ENCODE peak calls at places on chromosome 16, in eight cellular contexts. One of them, this sample, is unnamed.

GRCh38 chr16:9072806-9073341 is 18.6 kb upstream of the HAPSTR1 start:
- DNase-seq in spleen: no peak
- DNase-seq in neural progenitor cell: no peak
- DNase-seq in cardiac muscle cell: peak
- DNase-seq in Peyer's patch: no peak
- DNase-seq in GM06990: peak
- DNase-seq in transverse colon: no peak
- DNase-seq in epithelial cell of esophagus: peak
- DNase-seq in this sample: no peak

GRCh38 chr16:56618138-56618537 is 7.4 kb upstream of the MT1E start:
- DNase-seq in spleen: no peak
- DNase-seq in neural progenitor cell: peak
- DNase-seq in cardiac muscle cell: no peak
- DNase-seq in Peyer's patch: no peak
- DNase-seq in GM06990: no peak
- DNase-seq in transverse colon: no peak
- DNase-seq in epithelial cell of esophagus: no peak
- DNase-seq in this sample: peak

GRCh38 chr16:10942352-10943297 is at the start of gene DEXI:
- DNase-seq in spleen: peak
- DNase-seq in neural progenitor cell: peak
- DNase-seq in cardiac muscle cell: peak
- DNase-seq in Peyer's patch: peak
- DNase-seq in GM06990: peak
- DNase-seq in transverse colon: peak
- DNase-seq in epithelial cell of esophagus: peak
- DNase-seq in this sample: peak

GRCh38 chr16:17070882-17071592 is 399.7 kb downstream of the XYLT1 start:
- DNase-seq in spleen: peak
- DNase-seq in neural progenitor cell: peak
- DNase-seq in cardiac muscle cell: no peak
- DNase-seq in Peyer's patch: peak
- DNase-seq in GM06990: peak
- DNase-seq in transverse colon: peak
- DNase-seq in epithelial cell of esophagus: no peak
- DNase-seq in this sample: peak

GRCh38 chr16:79839450-79839849 is 238.9 kb upstream of the MAF start:
- DNase-seq in spleen: no peak
- DNase-seq in neural progenitor cell: no peak
- DNase-seq in cardiac muscle cell: peak
- DNase-seq in Peyer's patch: no peak
- DNase-seq in GM06990: no peak
- DNase-seq in transverse colon: no peak
- DNase-seq in epithelial cell of esophagus: no peak
- DNase-seq in this sample: no peak

GRCh38 chr16:50386819-50387218 is 18.0 kb upstream of the BRD7 start:
- DNase-seq in spleen: no peak
- DNase-seq in neural progenitor cell: no peak
- DNase-seq in cardiac muscle cell: no peak
- DNase-seq in Peyer's patch: no peak
- DNase-seq in GM06990: no peak
- DNase-seq in transverse colon: no peak
- DNase-seq in epithelial cell of esophagus: no peak
- DNase-seq in this sample: no peak

GRCh38 chr16:78742501-78743283 is 643.2 kb downstream of the WWOX start:
- DNase-seq in spleen: peak
- DNase-seq in neural progenitor cell: no peak
- DNase-seq in cardiac muscle cell: no peak
- DNase-seq in Peyer's patch: no peak
- DNase-seq in GM06990: peak
- DNase-seq in transverse colon: peak
- DNase-seq in epithelial cell of esophagus: no peak
- DNase-seq in this sample: no peak

GRCh38 chr16:75471723-75472634 is 7.5 kb upstream of the TMEM170A start:
- DNase-seq in spleen: peak
- DNase-seq in neural progenitor cell: peak
- DNase-seq in cardiac muscle cell: peak
- DNase-seq in Peyer's patch: no peak
- DNase-seq in GM06990: no peak
- DNase-seq in transverse colon: peak
- DNase-seq in epithelial cell of esophagus: peak
- DNase-seq in this sample: peak

GRCh38 chr16:89350701-89351380 is 133.3 kb downstream of the ZNF778 start:
- DNase-seq in spleen: no peak
- DNase-seq in neural progenitor cell: no peak
- DNase-seq in cardiac muscle cell: no peak
- DNase-seq in Peyer's patch: peak
- DNase-seq in GM06990: no peak
- DNase-seq in transverse colon: no peak
- DNase-seq in epithelial cell of esophagus: peak
- DNase-seq in this sample: no peak

GRCh38 chr16:22232277-22233049 is 26.4 kb downstream of the EEF2K start:
- DNase-seq in spleen: no peak
- DNase-seq in neural progenitor cell: no peak
- DNase-seq in cardiac muscle cell: no peak
- DNase-seq in Peyer's patch: peak
- DNase-seq in GM06990: no peak
- DNase-seq in transverse colon: peak
- DNase-seq in epithelial cell of esophagus: peak
- DNase-seq in this sample: no peak

GRCh38 chr16:49564577-49565224 is 191.1 kb downstream of the C16orf78 start:
- DNase-seq in spleen: no peak
- DNase-seq in neural progenitor cell: no peak
- DNase-seq in cardiac muscle cell: peak
- DNase-seq in Peyer's patch: no peak
- DNase-seq in GM06990: no peak
- DNase-seq in transverse colon: no peak
- DNase-seq in epithelial cell of esophagus: no peak
- DNase-seq in this sample: no peak

GRCh38 chr16:14562691-14563491 is 67.2 kb downstream of the PARN start:
- DNase-seq in spleen: no peak
- DNase-seq in neural progenitor cell: peak
- DNase-seq in cardiac muscle cell: peak
- DNase-seq in Peyer's patch: peak
- DNase-seq in GM06990: no peak
- DNase-seq in transverse colon: peak
- DNase-seq in epithelial cell of esophagus: peak
- DNase-seq in this sample: no peak
- TF ChIP-seq CTCF in spleen: no peak
- TF ChIP-seq CTCF in neural progenitor cell: no peak
- TF ChIP-seq CTCF in cardiac muscle cell: peak
- TF ChIP-seq CTCF in Peyer's patch: no peak
- TF ChIP-seq CTCF in GM06990: no peak
- TF ChIP-seq CTCF in transverse colon: peak
- TF ChIP-seq CTCF in epithelial cell of esophagus: peak
- TF ChIP-seq CTCF in this sample: peak

DNA sequence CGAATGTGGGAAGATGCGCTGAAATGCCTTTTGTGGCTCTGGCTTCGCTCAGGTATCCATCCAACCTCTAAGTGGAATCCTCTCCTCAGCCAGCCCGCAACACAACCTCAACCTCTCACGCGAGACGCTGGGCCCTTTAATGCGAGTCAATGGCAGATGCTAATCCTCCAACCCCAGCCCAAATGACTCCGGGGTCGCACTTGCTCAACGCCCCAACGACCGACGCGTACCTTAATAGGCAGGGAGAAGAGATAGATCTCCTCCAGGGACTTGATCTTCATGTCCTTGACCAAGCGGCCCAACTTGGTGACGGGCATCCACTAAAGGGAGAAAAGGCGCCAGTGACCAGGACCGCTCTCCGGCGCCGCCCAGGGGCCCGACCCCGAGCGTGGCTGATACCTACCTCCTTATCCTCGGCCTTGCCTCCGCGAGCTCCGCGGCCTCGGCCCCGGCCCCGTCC is 550 bp downstream of the RPS2 start:
- DNase-seq in spleen: no peak
- DNase-seq in neural progenitor cell: peak
- DNase-seq in cardiac muscle cell: peak
- DNase-seq in Peyer's patch: peak
- DNase-seq in GM06990: peak
- DNase-seq in transverse colon: no peak
- DNase-seq in epithelial cell of esophagus: no peak
- DNase-seq in this sample: no peak
- TF ChIP-seq CTCF in spleen: no peak
- TF ChIP-seq CTCF in neural progenitor cell: peak
- TF ChIP-seq CTCF in cardiac muscle cell: peak
- TF ChIP-seq CTCF in Peyer's patch: no peak
- TF ChIP-seq CTCF in GM06990: peak
- TF ChIP-seq CTCF in transverse colon: no peak
- TF ChIP-seq CTCF in epithelial cell of esophagus: no peak
- TF ChIP-seq CTCF in this sample: peak

DNA sequence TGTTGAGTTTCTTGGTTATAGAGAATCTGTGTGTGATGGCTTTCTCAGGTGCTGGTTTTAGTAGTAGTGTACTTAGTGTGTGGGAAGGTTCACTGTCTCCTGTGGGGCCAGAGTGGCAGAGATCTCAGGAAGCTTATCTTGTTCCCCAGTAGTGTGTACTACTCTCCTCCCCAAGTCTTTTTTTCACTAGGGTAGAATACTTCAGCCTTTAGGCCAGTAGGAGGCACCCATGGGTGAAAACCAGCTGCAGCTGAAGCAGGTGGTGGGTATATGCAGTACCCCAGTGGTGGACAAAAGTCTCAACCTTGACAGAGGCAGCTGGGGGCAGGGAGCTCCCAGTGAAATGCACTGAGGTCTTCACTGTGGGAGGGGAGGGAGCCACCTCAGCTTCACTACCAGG is 109.9 kb downstream of the PHKB start:
- DNase-seq in spleen: no peak
- DNase-seq in neural progenitor cell: no peak
- DNase-seq in cardiac muscle cell: no peak
- DNase-seq in Peyer's patch: no peak
- DNase-seq in GM06990: no peak
- DNase-seq in transverse colon: no peak
- DNase-seq in epithelial cell of esophagus: no peak
- DNase-seq in this sample: peak
- TF ChIP-seq CTCF in spleen: no peak
- TF ChIP-seq CTCF in neural progenitor cell: no peak
- TF ChIP-seq CTCF in cardiac muscle cell: no peak
- TF ChIP-seq CTCF in Peyer's patch: no peak
- TF ChIP-seq CTCF in GM06990: peak
- TF ChIP-seq CTCF in transverse colon: no peak
- TF ChIP-seq CTCF in epithelial cell of esophagus: no peak
- TF ChIP-seq CTCF in this sample: peak

GRCh38 chr16:30900588-30900987 is 4.2 kb downstream of the CTF1 start:
- DNase-seq in spleen: no peak
- DNase-seq in neural progenitor cell: no peak
- DNase-seq in cardiac muscle cell: no peak
- DNase-seq in Peyer's patch: no peak
- DNase-seq in GM06990: no peak
- DNase-seq in transverse colon: no peak
- DNase-seq in epithelial cell of esophagus: no peak
- DNase-seq in this sample: no peak

GRCh38 chr16:30901201-30902069 is 5.0 kb downstream of the CTF1 start:
- DNase-seq in spleen: no peak
- DNase-seq in neural progenitor cell: no peak
- DNase-seq in cardiac muscle cell: peak
- DNase-seq in Peyer's patch: no peak
- DNase-seq in GM06990: no peak
- DNase-seq in transverse colon: no peak
- DNase-seq in epithelial cell of esophagus: no peak
- DNase-seq in this sample: no peak

GRCh38 chr16:30903596-30903995 is 7.2 kb downstream of the CTF1 start:
- DNase-seq in spleen: no peak
- DNase-seq in neural progenitor cell: no peak
- DNase-seq in cardiac muscle cell: peak
- DNase-seq in Peyer's patch: no peak
- DNase-seq in GM06990: no peak
- DNase-seq in transverse colon: no peak
- DNase-seq in epithelial cell of esophagus: no peak
- DNase-seq in this sample: no peak

GRCh38 chr16:30903002-30903401 is 6.6 kb downstream of the CTF1 start:
- DNase-seq in spleen: no peak
- DNase-seq in neural progenitor cell: no peak
- DNase-seq in cardiac muscle cell: no peak
- DNase-seq in Peyer's patch: no peak
- DNase-seq in GM06990: no peak
- DNase-seq in transverse colon: no peak
- DNase-seq in epithelial cell of esophagus: no peak
- DNase-seq in this sample: no peak

DNA sequence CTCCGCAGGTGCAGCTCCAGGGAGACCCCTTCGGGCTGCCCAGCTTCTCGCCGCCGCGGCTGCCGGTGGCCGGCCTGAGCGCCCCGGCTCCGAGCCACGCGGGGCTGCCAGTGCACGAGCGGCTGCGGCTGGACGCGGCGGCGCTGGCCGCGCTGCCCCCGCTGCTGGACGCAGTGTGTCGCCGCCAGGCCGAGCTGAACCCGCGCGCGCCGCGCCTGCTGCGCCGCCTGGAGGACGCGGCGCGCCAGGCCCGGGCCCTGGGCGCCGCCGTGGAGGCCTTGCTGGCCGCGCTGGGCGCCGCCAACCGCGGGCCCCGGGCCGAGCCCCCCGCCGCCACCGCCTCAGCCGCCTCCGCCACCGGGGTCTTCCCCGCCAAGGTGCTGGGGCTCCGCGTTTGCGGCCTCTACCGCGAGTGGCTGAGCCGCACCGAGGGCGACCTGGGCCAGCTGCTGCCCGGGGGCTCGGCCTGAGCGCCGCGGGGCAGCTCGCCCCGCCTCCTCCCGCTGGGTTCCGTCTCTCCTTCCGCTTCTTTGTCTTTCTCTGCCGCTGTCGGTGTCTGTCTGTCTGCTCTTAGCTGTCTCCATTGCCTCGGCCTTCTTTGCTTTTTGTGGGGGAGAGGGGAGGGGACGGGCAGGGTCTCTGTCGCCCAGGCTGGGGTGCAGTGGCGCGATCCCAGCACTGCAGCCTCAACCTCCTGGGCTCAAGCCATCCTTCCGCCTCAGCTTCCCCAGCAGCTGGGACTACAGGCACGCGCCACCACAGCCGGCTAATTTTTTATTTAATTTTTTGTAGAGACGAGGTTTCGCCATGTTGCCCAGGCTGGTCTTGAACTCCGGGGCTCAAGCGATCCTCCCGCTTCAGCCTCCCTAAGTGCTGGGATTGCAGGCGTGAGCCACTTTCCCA is 5.9 kb downstream of the CTF1 start:
- DNase-seq in spleen: peak
- DNase-seq in neural progenitor cell: peak
- DNase-seq in cardiac muscle cell: peak
- DNase-seq in Peyer's patch: peak
- DNase-seq in GM06990: peak
- DNase-seq in transverse colon: peak
- DNase-seq in epithelial cell of esophagus: peak
- DNase-seq in this sample: peak
- TF ChIP-seq CTCF in spleen: peak
- TF ChIP-seq CTCF in neural progenitor cell: no peak
- TF ChIP-seq CTCF in cardiac muscle cell: no peak
- TF ChIP-seq CTCF in Peyer's patch: no peak
- TF ChIP-seq CTCF in GM06990: no peak
- TF ChIP-seq CTCF in transverse colon: peak
- TF ChIP-seq CTCF in epithelial cell of esophagus: no peak
- TF ChIP-seq CTCF in this sample: peak

This sample was measured in endodermal cell.